ENCODE peak calls at places on chromosomes 13 and 19, in eight cellular contexts. E, V, H, F, K, C, Y and B are unnamed samples.

GRCh38 chr19:1605236-1606137 is at the start of gene UQCR11:
- DNase-seq in E (peak), V (peak), H (peak), F (peak), K (peak), C (peak), Y (peak), B (peak)

GRCh38 chr13:32409561-32410440 is 18.1 kb downstream of the N4BP2L1 start:
- DNase-seq in E (peak), V (no peak), H (no peak), F (no peak), K (peak), C (no peak), Y (no peak), B (peak)

GRCh38 chr19:52936958-52937334 is 13.7 kb upstream of the ZNF888 start:
- DNase-seq in E (no peak), V (no peak), H (no peak), F (no peak), K (no peak), C (no peak), Y (no peak), B (no peak)

GRCh38 chr19:46975011-46975917 is 44.4 kb upstream of the NPAS1 start:
- DNase-seq in E (no peak), V (peak), H (no peak), F (no peak), K (peak), C (no peak), Y (no peak), B (no peak)

GRCh38 chr13:30790592-30790991 is 55.2 kb downstream of the ALOX5AP start:
- DNase-seq in E (no peak), V (no peak), H (no peak), F (no peak), K (no peak), C (no peak), Y (no peak), B (no peak)

GRCh38 chr13:51717786-51718398 is 86.1 kb downstream of the DHRS12 start:
- DNase-seq in E (no peak), V (no peak), H (no peak), F (no peak), K (peak), C (no peak), Y (no peak), B (no peak)

GRCh38 chr13:50610238-50610637 is 233.3 kb downstream of the DLEU7 start:
- DNase-seq in E (no peak), V (no peak), H (no peak), F (no peak), K (no peak), C (no peak), Y (no peak), B (no peak)

GRCh38 chr13:113917523-113918371 is 53.9 kb upstream of the GAS6 start:
- DNase-seq in E (no peak), V (no peak), H (no peak), F (no peak), K (no peak), C (no peak), Y (no peak), B (no peak)

GRCh38 chr13:100546713-100547405 is 41.7 kb downstream of the GGACT start:
- DNase-seq in E (no peak), V (no peak), H (no peak), F (no peak), K (no peak), C (no peak), Y (no peak), B (no peak)

GRCh38 chr13:87769445-87769844 is 98.3 kb downstream of the SLITRK5 start:
- DNase-seq in E (no peak), V (no peak), H (no peak), F (no peak), K (no peak), C (no peak), Y (no peak), B (no peak)

GRCh38 chr13:109744512-109745051 is 41.8 kb downstream of the IRS2 start:
- DNase-seq in E (peak), V (peak), H (no peak), F (no peak), K (peak), C (no peak), Y (no peak), B (no peak)

GRCh38 chr19:44875666-44876418 is 15.2 kb upstream of the TOMM40 start:
- DNase-seq in E (peak), V (no peak), H (no peak), F (no peak), K (peak), C (no peak), Y (no peak), B (no peak)

GRCh38 chr19:2462635-2463421 is 6.1 kb upstream of the LMNB2 start:
- DNase-seq in E (peak), V (peak), H (no peak), F (no peak), K (peak), C (no peak), Y (peak), B (peak)

GRCh38 chr19:12788682-12789097 is 2.6 kb upstream of the JUNB start:
- DNase-seq in E (peak), V (peak), H (no peak), F (peak), K (peak), C (peak), Y (no peak), B (peak)

GRCh38 chr13:72970956-72971355 is 87.8 kb upstream of the KLF5 start:
- DNase-seq in E (peak), V (no peak), H (no peak), F (no peak), K (peak), C (no peak), Y (no peak), B (no peak)

GRCh38 chr13:113077566-113077952 is 28.0 kb upstream of the F7 start:
- DNase-seq in E (no peak), V (peak), H (no peak), F (no peak), K (no peak), C (no peak), Y (no peak), B (no peak)

GRCh38 chr13:106348032-106348431 is 187.4 kb downstream of the EFNB2 start:
- DNase-seq in E (peak), V (no peak), H (no peak), F (no peak), K (peak), C (no peak), Y (no peak), B (no peak)

GRCh38 chr19:45404557-45405434 is at the start of gene PPP1R13L:
- DNase-seq in E (peak), V (peak), H (peak), F (no peak), K (peak), C (no peak), Y (no peak), B (no peak)

GRCh38 chr19:1001538-1002166 is 1.4 kb downstream of the GRIN3B start:
- DNase-seq in E (no peak), V (no peak), H (no peak), F (peak), K (peak), C (peak), Y (no peak), B (no peak)

GRCh38 chr13:45422731-45423130 is 4.6 kb upstream of the SLC25A30 start:
- DNase-seq in E (no peak), V (no peak), H (no peak), F (no peak), K (no peak), C (no peak), Y (no peak), B (no peak)

GRCh38 chr19:39818626-39819097 is 15.3 kb downstream of the DYRK1B start:
- DNase-seq in E (no peak), V (no peak), H (no peak), F (no peak), K (no peak), C (no peak), Y (no peak), B (no peak)

GRCh38 chr19:5903502-5904301 is at the start of gene NDUFA11:
- DNase-seq in E (peak), V (peak), H (peak), F (peak), K (no peak), C (peak), Y (peak), B (peak)

GRCh38 chr13:24541127-24541475 is 28.5 kb upstream of the PARP4 start:
- DNase-seq in E (no peak), V (peak), H (no peak), F (no peak), K (no peak), C (no peak), Y (no peak), B (no peak)

GRCh38 chr13:91054902-91055301 is 292.6 kb upstream of the MIR17HG start:
- DNase-seq in E (no peak), V (no peak), H (no peak), F (no peak), K (no peak), C (no peak), Y (no peak), B (no peak)

GRCh38 chr13:93460005-93460404 is 233.4 kb downstream of the GPC6 start:
- DNase-seq in E (no peak), V (no peak), H (no peak), F (no peak), K (no peak), C (no peak), Y (no peak), B (no peak)